ENCODE peak calls at places on chromosomes 5 and 9, in seven cellular contexts. V, Y, K, W, U, D and I are unnamed samples.
A peak's percentile ranks its signal among the peaks of the same experiment; 100 is the strongest.

GRCh38 chr5:143562935-143563334 is 159.4 kb upstream of the NR3C1 start:
- DNase-seq in K (peak; percentile 88), D (no peak), Y (no peak), U (no peak), W (peak; percentile 17), V (no peak), I (no peak)

GRCh38 chr5:159393854-159394274 is 63.6 kb upstream of the IL12B start:
- DNase-seq in W (no peak), K (no peak), Y (no peak), D (peak; percentile 43), V (peak; percentile 6), U (no peak), I (no peak)

GRCh38 chr9:114389612-114390368 is 2.0 kb upstream of the AKNA start:
- DNase-seq in D (peak; percentile 52), W (no peak), V (peak; percentile 38), Y (no peak), K (no peak), U (no peak), I (no peak)

GRCh38 chr9:27529316-27530278 is at the start of gene MOB3B:
- DNase-seq in K (peak; percentile 58), Y (peak; percentile 54), W (peak; percentile 78), D (peak; percentile 95), V (peak; percentile 67), U (peak; percentile 86), I (peak; percentile 78)

GRCh38 chr9:71806916-71807315 is 38.6 kb upstream of the CEMIP2 start:
- DNase-seq in W (peak; percentile 93), K (peak; percentile 79), V (peak; percentile 82), U (peak; percentile 55), D (peak; percentile 83), Y (no peak), I (peak; percentile 92)

GRCh38 chr5:139698461-139699146 is 50.5 kb downstream of the CXXC5 start:
- DNase-seq in U (no peak), K (peak; percentile 85), D (peak; percentile 97), Y (no peak), W (peak; percentile 37), V (no peak), I (peak; percentile 89)

GRCh38 chr5:134289509-134290113 is 63.7 kb upstream of the PPP2CA start:
- DNase-seq in V (peak; percentile 34), D (peak; percentile 82), W (peak; percentile 82), K (peak; percentile 89), U (peak; percentile 65), Y (no peak), I (peak; percentile 90)

GRCh38 chr5:111790295-111790694 is 33.3 kb upstream of the NREP start:
- DNase-seq in V (no peak), D (no peak), K (no peak), U (no peak), W (no peak), Y (no peak), I (no peak)

GRCh38 chr5:42545038-42545437 is 121.8 kb downstream of the GHR start:
- DNase-seq in Y (no peak), W (no peak), U (no peak), D (no peak), V (no peak), K (no peak), I (no peak)

GRCh38 chr5:135365281-135365680 is 33.8 kb downstream of the MACROH2A1 start:
- DNase-seq in W (no peak), V (no peak), K (no peak), U (no peak), Y (no peak), D (peak; percentile 37), I (no peak)

GRCh38 chr5:123075521-123076163 is 13.4 kb upstream of the PRDM6 start:
- DNase-seq in Y (no peak), D (no peak), U (no peak), V (no peak), K (no peak), W (no peak), I (no peak)

GRCh38 chr9:126609191-126609590 is 4.5 kb upstream of the LMX1B start:
- DNase-seq in Y (no peak), D (no peak), K (no peak), W (no peak), V (no peak), U (no peak), I (no peak)

GRCh38 chr5:123610665-123611406 is 98.9 kb downstream of the CSNK1G3 start:
- DNase-seq in V (peak; percentile 59), W (peak; percentile 74), Y (no peak), D (no peak), K (peak; percentile 86), U (peak; percentile 26), I (peak; percentile 86)

GRCh38 chr9:4491621-4491975 is 1.3 kb downstream of the SLC1A1 start:
- DNase-seq in U (no peak), D (peak; percentile 94), V (no peak), Y (no peak), W (peak; percentile 82), K (no peak), I (no peak)

GRCh38 chr5:91494447-91495001 is 111.4 kb upstream of the ARRDC3 start:
- DNase-seq in K (no peak), D (no peak), V (peak; percentile 71), U (no peak), W (no peak), Y (no peak), I (no peak)

GRCh38 chr9:17216011-17216410 is 81.2 kb downstream of the CNTLN start:
- DNase-seq in K (no peak), V (no peak), U (no peak), W (no peak), D (no peak), Y (no peak), I (no peak)

GRCh38 chr9:91782711-91783214 is 167.3 kb downstream of the ROR2 start:
- DNase-seq in W (no peak), Y (no peak), D (peak; percentile 38), K (no peak), U (no peak), V (peak; percentile 11), I (no peak)

GRCh38 chr5:3337812-3338541 is 257.7 kb upstream of the IRX1 start:
- DNase-seq in D (no peak), K (no peak), V (no peak), W (no peak), U (no peak), Y (no peak), I (no peak)

GRCh38 chr5:173866249-173867172 is 21.6 kb upstream of the CPEB4 start:
- DNase-seq in W (no peak), U (no peak), K (no peak), D (no peak), Y (no peak), V (no peak), I (peak; percentile 98)

GRCh38 chr5:91359957-91360609 is 23.0 kb downstream of the ARRDC3 start:
- DNase-seq in D (no peak), U (no peak), V (no peak), K (no peak), Y (no peak), W (no peak), I (no peak)

GRCh38 chr9:77848428-77848827 is 183.2 kb downstream of the GNAQ start:
- DNase-seq in D (no peak), W (no peak), K (no peak), V (no peak), Y (no peak), U (no peak), I (peak; percentile 88)

GRCh38 chr5:172868924-172869565 is 35.0 kb downstream of the ERGIC1 start:
- DNase-seq in V (no peak), K (peak; percentile 96), W (no peak), Y (no peak), D (no peak), U (no peak), I (peak; percentile 81)

GRCh38 chr9:135330685-135331590 is 148.6 kb upstream of the PPP1R26 start:
- DNase-seq in D (peak; percentile 30), V (no peak), Y (no peak), W (no peak), U (no peak), K (no peak), I (no peak)

GRCh38 chr5:136064510-136064909 is 35.7 kb downstream of the TGFBI start:
- DNase-seq in U (no peak), W (peak; percentile 49), Y (no peak), D (peak; percentile 61), K (no peak), V (no peak), I (no peak)

GRCh38 chr9:81073821-81074220 is 615.5 kb downstream of the TLE1 start:
- DNase-seq in V (no peak), K (no peak), D (no peak), W (no peak), Y (no peak), U (no peak), I (no peak)

GRCh38 chr9:77541600-77541999 is 106.5 kb downstream of the GNA14 start:
- DNase-seq in D (no peak), W (no peak), U (no peak), Y (no peak), K (no peak), V (no peak), I (no peak)

GRCh38 chr9:136403538-136403914 is 3.6 kb upstream of the SNAPC4 start:
- DNase-seq in V (peak; percentile 93), K (no peak), Y (peak; percentile 53), U (peak; percentile 82), D (no peak), W (no peak), I (no peak)

GRCh38 chr5:32329395-32329834 is 16.7 kb upstream of the MTMR12 start:
- DNase-seq in Y (no peak), U (peak; percentile 82), W (peak; percentile 85), D (peak; percentile 89), K (peak; percentile 64), V (peak; percentile 63), I (peak; percentile 72)

GRCh38 chr5:155508673-155509072 is 495.1 kb downstream of the KIF4B start:
- DNase-seq in Y (no peak), D (no peak), V (no peak), W (no peak), U (no peak), K (no peak), I (no peak)

GRCh38 chr9:78778314-78778713 is 481.4 kb downstream of the PSAT1 start:
- DNase-seq in D (no peak), K (no peak), V (no peak), Y (no peak), W (no peak), U (no peak), I (no peak)

GRCh38 chr5:44935262-44935661 is 126.5 kb downstream of the MRPS30 start:
- DNase-seq in W (peak; percentile 59), Y (no peak), V (no peak), U (no peak), D (peak; percentile 81), K (peak; percentile 6), I (no peak)

GRCh38 chr5:94788527-94788926 is 170.1 kb downstream of the SLF1 start:
- DNase-seq in U (no peak), V (no peak), Y (no peak), W (no peak), D (no peak), K (no peak), I (no peak)

GRCh38 chr9:2740616-2741015 is 23.3 kb downstream of the KCNV2 start:
- DNase-seq in D (no peak), U (no peak), Y (no peak), W (no peak), K (no peak), V (no peak), I (no peak)

GRCh38 chr9:12403721-12404120 is 289.5 kb upstream of the TYRP1 start:
- DNase-seq in K (no peak), W (no peak), V (no peak), Y (no peak), U (no peak), D (no peak), I (no peak)

GRCh38 chr5:150836703-150837102 is 9.6 kb upstream of the IRGM start:
- DNase-seq in W (no peak), D (peak; percentile 89), K (no peak), V (no peak), Y (no peak), U (no peak), I (no peak)

GRCh38 chr5:134492568-134492967 is 32.9 kb upstream of the JADE2 start:
- DNase-seq in D (no peak), Y (no peak), K (no peak), V (no peak), W (no peak), U (no peak), I (no peak)